ENCODE peak calls at places on chromosomes 5 and 9, in four cellular contexts. F, B, M and W are unnamed samples.

GRCh38 chr5:134590992-134591659 is 41.5 kb downstream of the SAR1B start:
- DNase-seq in F (no peak), B (no peak), M (peak), W (no peak)

GRCh38 chr5:132662925-132663770 is 5.2 kb downstream of the IL13 start:
- DNase-seq in F (no peak), B (peak), M (peak), W (peak)

GRCh38 chr9:136194540-136194939 is 10.4 kb downstream of the LHX3 start:
- DNase-seq in F (no peak), B (no peak), M (no peak), W (no peak)

GRCh38 chr9:84136119-84136868 is 155.7 kb downstream of the RMI1 start:
- DNase-seq in F (no peak), B (peak), M (no peak), W (no peak)

GRCh38 chr9:75086443-75087278 is 1.3 kb downstream of the NMRK1 start:
- DNase-seq in F (peak), B (no peak), M (peak), W (no peak)

GRCh38 chr5:177103523-177104253 is 17.0 kb downstream of the FGFR4 start:
- DNase-seq in F (no peak), B (peak), M (no peak), W (no peak)

GRCh38 chr9:97633859-97634485 is 351 bp downstream of the NCBP1 start:
- DNase-seq in F (no peak), B (peak), M (no peak), W (no peak)

GRCh38 chr5:68288756-68289134 is 73.2 kb downstream of the PIK3R1 start:
- DNase-seq in F (no peak), B (no peak), M (no peak), W (no peak)

GRCh38 chr5:158777647-158778368 is 321.9 kb downstream of the EBF1 start:
- DNase-seq in F (peak), B (no peak), M (no peak), W (no peak)

GRCh38 chr9:35280394-35280793 is 118.6 kb downstream of the UNC13B start:
- DNase-seq in F (no peak), B (no peak), M (no peak), W (no peak)

GRCh38 chr9:107489687-107490605 is at the start of gene KLF4:
- DNase-seq in F (peak), B (peak), M (peak), W (peak)

GRCh38 chr5:10595678-10596309 is 31.9 kb downstream of the ANKRD33B start:
- DNase-seq in F (peak), B (peak), M (no peak), W (no peak)

GRCh38 chr5:53038196-53038847 is 49.2 kb downstream of the ITGA2 start:
- DNase-seq in F (no peak), B (no peak), M (no peak), W (no peak)

GRCh38 chr5:126499742-126500396 is 76.7 kb downstream of the GRAMD2B start:
- DNase-seq in F (no peak), B (no peak), M (no peak), W (peak)

GRCh38 chr5:103394676-103395075 is 136.1 kb downstream of the MACIR start:
- DNase-seq in F (no peak), B (no peak), M (no peak), W (no peak)

GRCh38 chr5:36305571-36306326 is 4.0 kb upstream of the RANBP3L start:
- DNase-seq in F (peak), B (peak), M (peak), W (peak)

GRCh38 chr5:58012103-58012502 is 447.8 kb downstream of the PLK2 start:
- DNase-seq in F (no peak), B (peak), M (no peak), W (no peak)

GRCh38 chr5:89265511-89266169 is 382.7 kb upstream of the MEF2C start:
- DNase-seq in F (no peak), B (peak), M (no peak), W (no peak)

GRCh38 chr9:95085861-95086563 is 231.5 kb downstream of the FANCC start:
- DNase-seq in F (no peak), B (no peak), M (peak), W (no peak)

GRCh38 chr5:58774979-58775378 is 192.1 kb downstream of the RAB3C start:
- DNase-seq in F (no peak), B (no peak), M (no peak), W (no peak)

GRCh38 chr5:177085985-177086917 is at the start of gene FGFR4:
- DNase-seq in F (peak), B (peak), M (peak), W (peak)

GRCh38 chr5:102762828-102763227 is 7.7 kb downstream of the PAM start:
- DNase-seq in F (no peak), B (no peak), M (no peak), W (no peak)

GRCh38 chr5:68320094-68320986 is 104.8 kb downstream of the PIK3R1 start:
- DNase-seq in F (no peak), B (no peak), M (peak), W (no peak)

GRCh38 chr9:3508531-3509374 is 17.0 kb downstream of the RFX3 start:
- DNase-seq in F (no peak), B (peak), M (no peak), W (peak)

GRCh38 chr5:159533197-159533596 is 202.9 kb upstream of the IL12B start:
- DNase-seq in F (no peak), B (peak), M (no peak), W (no peak)

GRCh38 chr5:142038735-142039134 is 25.9 kb upstream of the GNPDA1 start:
- DNase-seq in F (no peak), B (no peak), M (no peak), W (no peak)

GRCh38 chr9:126000256-126000655 is 253.1 kb downstream of the PBX3 start:
- DNase-seq in F (no peak), B (no peak), M (no peak), W (no peak)

GRCh38 chr5:109585012-109585599 is 104.6 kb upstream of the MAN2A1 start:
- DNase-seq in F (no peak), B (no peak), M (no peak), W (no peak)

GRCh38 chr9:127567898-127568617 is 44.0 kb upstream of the STXBP1 start:
- DNase-seq in F (peak), B (no peak), M (no peak), W (peak)

GRCh38 chr9:120724757-120725156 is 10.5 kb upstream of the MEGF9 start:
- DNase-seq in F (no peak), B (no peak), M (no peak), W (no peak)

GRCh38 chr9:120362446-120362845 is 217.5 kb downstream of the CDK5RAP2 start:
- DNase-seq in F (no peak), B (peak), M (no peak), W (no peak)

DNA sequence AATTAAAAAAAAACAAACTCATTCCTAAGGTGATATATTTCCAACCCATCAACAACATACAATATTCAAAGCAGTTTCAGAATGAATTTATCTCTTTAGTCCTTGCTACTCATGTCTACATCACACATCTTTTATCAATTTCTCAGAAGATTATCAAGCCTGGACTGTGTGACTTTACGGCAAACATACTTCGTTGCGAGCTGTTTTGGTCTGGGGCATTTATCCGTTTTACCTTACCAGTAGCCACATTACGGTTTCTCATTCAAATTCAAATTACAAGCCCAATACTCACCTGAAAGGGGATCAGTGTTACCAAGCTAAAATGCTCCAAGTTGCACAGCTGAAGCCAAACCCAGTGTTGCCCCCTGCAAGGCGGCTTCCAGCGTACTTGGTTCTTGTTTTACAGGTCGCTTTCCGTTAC is 1.9 kb downstream of the HNRNPH1 start:
- DNase-seq in F (no peak), B (no peak), M (no peak), W (peak)
- TF ChIP-seq POLR2A in F (no peak), B (no peak), M (no peak), W (no peak)

GRCh38 chr5:122153230-122153629 is 23.9 kb downstream of the ZNF474 start:
- DNase-seq in F (no peak), B (peak), M (no peak), W (no peak)
- H3K4me3 ChIP-seq in F (no peak), B (no peak), M (no peak), W (no peak)

GRCh38 chr5:43066799-43067741 is 27.0 kb upstream of the ANXA2R start:
- DNase-seq in F (peak), B (peak), M (peak), W (peak)

GRCh38 chr5:43065384-43066230 is 25.5 kb upstream of the ANXA2R start:
- DNase-seq in F (peak), B (peak), M (peak), W (peak)

GRCh38 chr5:43063731-43064171 is 23.6 kb upstream of the ANXA2R start:
- DNase-seq in F (no peak), B (no peak), M (no peak), W (peak)

GRCh38 chr5:43068037-43068436 is 27.9 kb upstream of the ANXA2R start:
- DNase-seq in F (no peak), B (no peak), M (no peak), W (no peak)

DNA sequence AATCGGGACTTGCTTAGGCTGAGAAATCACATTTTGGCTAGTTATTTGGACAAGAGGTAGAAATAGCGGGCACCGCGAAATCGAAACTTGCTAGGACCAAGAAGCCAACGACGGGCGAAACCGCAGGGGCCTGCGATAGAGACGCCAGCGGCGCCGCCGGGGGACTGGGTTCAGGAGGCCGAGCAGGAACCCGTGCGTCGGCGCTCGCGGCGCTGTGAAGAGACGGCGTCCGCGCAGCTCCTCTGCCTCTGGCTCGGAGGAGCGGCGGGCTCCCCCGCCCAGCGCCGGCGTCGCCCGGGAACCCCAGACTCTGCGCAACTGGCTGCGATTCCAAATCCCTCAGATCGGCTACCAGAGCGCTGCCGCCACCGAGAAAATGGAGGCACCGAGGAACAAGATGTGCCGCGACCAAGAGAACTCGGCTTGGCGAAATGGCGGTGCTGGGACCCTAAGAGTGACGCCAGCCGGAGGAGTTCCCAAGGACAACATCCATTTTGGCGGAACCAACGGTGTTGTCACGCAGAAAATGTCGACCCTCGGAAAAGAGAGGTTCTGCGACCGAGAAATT is 26.2 kb upstream of the ANXA2R start:
- DNase-seq in F (peak), B (peak), M (peak), W (peak)
- TF ChIP-seq POLR2A in F (no peak), B (peak), M (no peak), W (no peak)

GRCh38 chr9:18861599-18862546 is 171.1 kb downstream of the SAXO1 start:
- DNase-seq in F (peak), B (peak), M (no peak), W (no peak)
- H3K4me3 ChIP-seq in F (no peak), B (no peak), M (no peak), W (no peak)